ENCODE peak calls at places on chromosomes 3 and 15, in five cellular contexts. V, L, J, S and P are unnamed samples.

GRCh38 chr3:17201538-17201937 is 316.8 kb downstream of the PLCL2 start:
- DNase-seq in L (no peak), J (no peak), V (no peak), S (no peak), P (no peak)

GRCh38 chr3:14598143-14598569 is 53.4 kb upstream of the CCDC174 start:
- DNase-seq in V (no peak), J (no peak), S (no peak), L (peak), P (no peak)

GRCh38 chr15:27570746-27571145 is 528.4 kb downstream of the OCA2 start:
- DNase-seq in V (no peak), L (no peak), S (no peak), J (no peak), P (no peak)

GRCh38 chr15:82646250-82647044 is 716 bp downstream of the CPEB1 start:
- DNase-seq in S (no peak), V (no peak), L (peak), J (no peak), P (no peak)

GRCh38 chr3:64502284-64502683 is 185.5 kb downstream of the ADAMTS9 start:
- DNase-seq in S (no peak), J (no peak), V (no peak), L (no peak), P (no peak)

GRCh38 chr15:61530769-61531168 is 301.7 kb upstream of the RORA start:
- DNase-seq in S (no peak), J (no peak), V (no peak), L (no peak), P (no peak)

GRCh38 chr3:134327594-134327975 is 46.7 kb downstream of the AMOTL2 start:
- DNase-seq in S (no peak), L (no peak), V (no peak), J (no peak), P (no peak)

GRCh38 chr15:53976844-53977392 is 1.3 kb upstream of the UNC13C start:
- DNase-seq in V (no peak), L (no peak), J (no peak), S (no peak), P (no peak)

GRCh38 chr3:100159564-100160153 is 45.4 kb upstream of the FILIP1L start:
- DNase-seq in J (no peak), S (no peak), L (no peak), V (no peak), P (no peak)

GRCh38 chr3:184757010-184757651 is 45.3 kb upstream of the MAGEF1 start:
- DNase-seq in V (peak), J (no peak), L (no peak), S (peak), P (no peak)

GRCh38 chr3:16151109-16151508 is 23.4 kb upstream of the GALNT15 start:
- DNase-seq in S (peak), V (no peak), J (no peak), L (peak), P (no peak)

DNA sequence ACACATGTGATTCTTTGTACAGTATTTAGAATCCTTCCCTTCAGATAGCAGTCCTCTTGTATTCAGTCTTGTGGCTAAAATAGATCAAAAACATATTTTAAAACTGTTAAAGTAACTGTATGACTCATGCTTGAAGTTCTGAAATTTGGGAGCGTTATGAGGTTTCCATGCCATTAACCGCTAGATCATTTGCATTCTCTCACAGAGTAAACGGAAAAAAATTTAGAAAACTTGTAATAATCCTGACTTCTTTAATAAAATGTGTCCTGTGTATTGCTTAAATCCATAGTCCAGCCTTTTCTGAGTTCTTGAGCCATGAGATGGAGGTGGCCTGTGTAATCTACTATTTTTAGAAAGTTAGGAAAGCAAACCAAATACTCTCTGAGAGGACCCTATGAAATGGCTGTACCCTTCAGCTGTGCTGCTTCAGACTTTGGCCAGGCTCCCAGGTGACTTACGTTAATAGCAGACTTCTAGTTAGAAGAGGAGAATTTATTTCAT is 33.8 kb downstream of the MBNL1 start:
- DNase-seq in L (no peak), J (no peak), V (no peak), S (peak), P (no peak)
- TF ChIP-seq POLR2AphosphoS5 in L (no peak), J (no peak), V (no peak), S (no peak), P (no peak)

DNA sequence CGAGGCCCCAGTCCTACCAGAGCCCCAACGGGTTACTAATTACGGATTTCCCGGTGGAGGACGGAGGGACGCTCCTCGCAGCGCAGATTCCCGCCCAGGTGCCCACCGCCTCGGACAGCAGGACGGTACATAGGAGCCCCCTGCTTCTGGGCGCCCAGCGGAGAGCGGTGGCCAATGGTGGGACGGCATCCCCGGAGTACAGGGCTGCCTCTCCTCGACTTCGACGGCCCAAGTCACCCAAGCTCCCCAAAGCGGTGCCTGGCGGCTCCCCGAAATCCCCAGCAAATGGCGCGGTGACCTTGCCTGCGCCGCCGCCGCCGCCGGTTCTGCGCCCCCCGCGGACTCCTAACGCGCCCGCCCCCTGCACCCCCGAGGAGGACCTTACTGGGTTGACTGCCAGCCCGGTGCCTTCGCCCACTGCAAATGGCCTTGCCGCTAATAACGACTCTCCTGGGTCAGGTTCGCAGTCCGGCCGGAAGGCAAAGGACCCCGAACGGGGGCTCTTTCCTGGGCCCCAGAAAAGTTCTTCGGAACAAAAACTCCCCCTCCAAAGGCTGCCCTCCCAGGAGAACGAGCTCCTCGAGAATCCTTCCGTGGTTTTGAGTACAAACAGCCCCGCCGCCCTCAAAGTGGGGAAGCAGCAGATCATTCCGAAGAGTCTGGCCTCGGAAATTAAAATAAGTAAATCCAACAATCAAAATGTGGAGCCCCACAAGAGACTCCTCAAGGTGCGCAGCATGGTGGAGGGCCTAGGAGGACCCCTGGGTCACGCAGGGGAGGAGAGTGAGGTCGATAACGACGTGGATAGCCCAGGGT is 1.1 kb downstream of the ARHGEF26 start:
- DNase-seq in V (no peak), L (no peak), S (peak), J (no peak), P (peak)
- H3K27ac ChIP-seq in V (peak), L (no peak), S (peak), J (peak), P (peak)

DNA sequence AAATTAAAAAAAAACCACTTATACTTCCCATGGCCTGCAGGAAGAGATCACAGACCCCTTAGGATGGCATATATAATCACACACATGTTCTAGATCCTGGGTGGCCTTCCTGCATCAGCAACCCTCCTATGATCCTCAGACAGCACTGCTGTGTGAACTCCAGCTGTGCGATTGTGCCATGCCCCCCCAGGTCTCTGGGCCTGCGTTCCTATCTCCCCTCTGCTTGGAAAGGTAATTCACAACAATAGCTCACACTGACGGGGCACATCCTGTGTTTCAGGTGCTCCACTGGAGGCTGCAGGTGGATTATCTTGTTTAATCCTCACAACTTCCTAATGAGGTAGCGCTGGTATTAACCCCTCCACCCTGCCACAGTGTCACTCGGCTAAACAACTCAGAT is 71.2 kb upstream of the GLCE start:
- DNase-seq in V (no peak), S (no peak), J (no peak), L (no peak), P (no peak)
- TF ChIP-seq POLR2AphosphoS5 in V (no peak), S (no peak), J (no peak), L (no peak), P (no peak)

DNA sequence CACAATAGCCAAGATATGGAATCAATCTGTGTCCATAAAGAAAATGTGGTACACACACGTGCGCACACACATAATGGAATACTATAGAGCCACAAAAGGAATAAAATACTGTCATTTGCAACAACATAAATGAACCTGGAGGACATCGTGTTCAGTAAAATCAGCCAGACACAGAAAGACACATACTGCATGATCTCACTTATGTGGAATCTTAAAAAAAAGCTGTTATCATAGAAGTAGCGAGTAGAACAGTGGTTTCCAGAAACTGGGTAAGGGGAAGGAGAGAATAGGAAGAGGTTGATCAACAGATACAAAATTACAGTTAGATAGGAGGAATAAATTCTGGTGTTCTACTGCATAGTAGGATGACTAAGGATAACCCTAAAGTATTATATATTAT is 11.1 kb downstream of the ATOSA start:
- DNase-seq in L (no peak), J (no peak), V (no peak), S (no peak), P (no peak)
- H3K27ac ChIP-seq in L (no peak), J (no peak), V (no peak), S (no peak), P (no peak)

GRCh38 chr15:56804279-56804678 is 71.0 kb upstream of the ZNF280D start:
- DNase-seq in V (no peak), L (no peak), J (no peak), S (no peak), P (no peak)

GRCh38 chr15:56805466-56806146 is 72.3 kb upstream of the ZNF280D start:
- DNase-seq in L (no peak), J (peak), S (no peak), V (no peak), P (no peak)

GRCh38 chr15:56804908-56805307 is 71.6 kb upstream of the ZNF280D start:
- DNase-seq in V (no peak), L (no peak), J (no peak), S (no peak), P (no peak)

GRCh38 chr15:56808160-56808559 is 74.9 kb upstream of the ZNF280D start:
- DNase-seq in S (no peak), L (no peak), J (no peak), V (no peak), P (no peak)

GRCh38 chr15:56806147-56806536 is 72.8 kb upstream of the ZNF280D start:
- DNase-seq in L (no peak), V (no peak), J (no peak), S (no peak), P (no peak)
- TF ChIP-seq POLR2AphosphoS5 in L (no peak), V (no peak), J (no peak), S (no peak), P (no peak)

GRCh38 chr15:47384316-47384715 is 333.0 kb upstream of the SEMA6D start:
- DNase-seq in V (no peak), L (no peak), J (no peak), S (no peak), P (no peak)
- H3K27ac ChIP-seq in V (no peak), L (no peak), J (no peak), S (no peak), P (no peak)

GRCh38 chr3:149657458-149657795 is 398 bp downstream of the WWTR1 start:
- DNase-seq in L (no peak), J (no peak), S (no peak), V (peak), P (peak)

GRCh38 chr3:149653564-149653963 is 4.3 kb downstream of the WWTR1 start:
- DNase-seq in J (no peak), L (no peak), V (no peak), S (no peak), P (no peak)

GRCh38 chr3:149655826-149656599 is 1.8 kb downstream of the WWTR1 start:
- DNase-seq in V (no peak), L (no peak), J (no peak), S (no peak), P (peak)

GRCh38 chr3:149653136-149653535 is 4.7 kb downstream of the WWTR1 start:
- DNase-seq in S (no peak), J (no peak), V (no peak), L (no peak), P (no peak)

GRCh38 chr3:149654188-149654601 is 3.6 kb downstream of the WWTR1 start:
- DNase-seq in J (no peak), S (no peak), V (no peak), L (no peak), P (no peak)
- TF ChIP-seq POLR2AphosphoS5 in J (no peak), S (no peak), V (no peak), L (no peak), P (peak)

GRCh38 chr15:100692671-100693070 is 90.3 kb downstream of the ASB7 start:
- DNase-seq in J (no peak), L (no peak), V (no peak), S (no peak), P (no peak)

GRCh38 chr15:100694381-100695012 is 92.1 kb downstream of the ASB7 start:
- DNase-seq in V (no peak), S (peak), J (no peak), L (no peak), P (peak)

GRCh38 chr15:100693451-100693850 is 91.1 kb downstream of the ASB7 start:
- DNase-seq in S (no peak), J (no peak), V (no peak), L (no peak), P (peak)

GRCh38 chr15:100696452-100696851 is 94.1 kb downstream of the ASB7 start:
- DNase-seq in V (no peak), S (no peak), J (no peak), L (no peak), P (no peak)

GRCh38 chr15:100695048-100695447 is 92.7 kb downstream of the ASB7 start:
- DNase-seq in L (no peak), J (no peak), S (no peak), V (no peak), P (no peak)
- H3K27ac ChIP-seq in L (no peak), J (no peak), S (peak), V (no peak), P (no peak)